ENCODE peak calls at places on chromosomes 7 and 10, in eight cellular contexts. One of them, this sample, is unnamed.
A peak's percentile ranks its signal among the peaks of the same experiment; 100 is the strongest.

GRCh38 chr7:158007697-158008257 is 579.8 kb downstream of the PTPRN2 start:
- DNase-seq in left ventricle myocardium inferior: no peak
- DNase-seq in CD8-positive, alpha-beta memory T cell: no peak
- DNase-seq in body of pancreas: no peak
- DNase-seq in OCI-LY7: no peak
- DNase-seq in Panc1: no peak
- DNase-seq in esophagus squamous epithelium: no peak
- DNase-seq in Peyer's patch: peak; percentile 12
- DNase-seq in this sample: no peak

GRCh38 chr7:92402920-92403759 is 44.1 kb upstream of the GATAD1 start:
- DNase-seq in left ventricle myocardium inferior: no peak
- DNase-seq in CD8-positive, alpha-beta memory T cell: no peak
- DNase-seq in body of pancreas: no peak
- DNase-seq in OCI-LY7: no peak
- DNase-seq in Panc1: no peak
- DNase-seq in esophagus squamous epithelium: no peak
- DNase-seq in Peyer's patch: no peak
- DNase-seq in this sample: no peak

GRCh38 chr10:12042409-12042796 is 206 bp downstream of the UPF2 start:
- DNase-seq in left ventricle myocardium inferior: no peak
- DNase-seq in CD8-positive, alpha-beta memory T cell: peak; percentile 44
- DNase-seq in body of pancreas: no peak
- DNase-seq in OCI-LY7: peak; percentile 41
- DNase-seq in Panc1: no peak
- DNase-seq in esophagus squamous epithelium: no peak
- DNase-seq in Peyer's patch: no peak
- DNase-seq in this sample: peak; percentile 39

GRCh38 chr7:41978858-41979257 is 258.2 kb downstream of the GLI3 start:
- DNase-seq in left ventricle myocardium inferior: no peak
- DNase-seq in CD8-positive, alpha-beta memory T cell: no peak
- DNase-seq in body of pancreas: no peak
- DNase-seq in OCI-LY7: no peak
- DNase-seq in Panc1: no peak
- DNase-seq in esophagus squamous epithelium: no peak
- DNase-seq in Peyer's patch: no peak
- DNase-seq in this sample: no peak

GRCh38 chr7:47046949-47047348 is 535.0 kb downstream of the TNS3 start:
- DNase-seq in left ventricle myocardium inferior: no peak
- DNase-seq in CD8-positive, alpha-beta memory T cell: no peak
- DNase-seq in body of pancreas: no peak
- DNase-seq in OCI-LY7: no peak
- DNase-seq in Panc1: no peak
- DNase-seq in esophagus squamous epithelium: no peak
- DNase-seq in Peyer's patch: no peak
- DNase-seq in this sample: no peak

GRCh38 chr10:103177123-103177522 is 15.9 kb downstream of the NT5C2 start:
- DNase-seq in left ventricle myocardium inferior: no peak
- DNase-seq in CD8-positive, alpha-beta memory T cell: no peak
- DNase-seq in body of pancreas: no peak
- DNase-seq in OCI-LY7: peak; percentile 39
- DNase-seq in Panc1: no peak
- DNase-seq in esophagus squamous epithelium: no peak
- DNase-seq in Peyer's patch: no peak
- DNase-seq in this sample: no peak

GRCh38 chr7:44075296-44076075 is 6.8 kb downstream of the POLM start:
- DNase-seq in left ventricle myocardium inferior: no peak
- DNase-seq in CD8-positive, alpha-beta memory T cell: no peak
- DNase-seq in body of pancreas: no peak
- DNase-seq in OCI-LY7: no peak
- DNase-seq in Panc1: no peak
- DNase-seq in esophagus squamous epithelium: no peak
- DNase-seq in Peyer's patch: no peak
- DNase-seq in this sample: no peak

GRCh38 chr10:131158695-131159094 is 152.8 kb downstream of the TCERG1L start:
- DNase-seq in left ventricle myocardium inferior: no peak
- DNase-seq in CD8-positive, alpha-beta memory T cell: no peak
- DNase-seq in body of pancreas: no peak
- DNase-seq in OCI-LY7: no peak
- DNase-seq in Panc1: no peak
- DNase-seq in esophagus squamous epithelium: no peak
- DNase-seq in Peyer's patch: no peak
- DNase-seq in this sample: no peak

GRCh38 chr7:40380111-40380510 is 245.3 kb downstream of the SUGCT start:
- DNase-seq in left ventricle myocardium inferior: no peak
- DNase-seq in CD8-positive, alpha-beta memory T cell: no peak
- DNase-seq in body of pancreas: no peak
- DNase-seq in OCI-LY7: no peak
- DNase-seq in Panc1: no peak
- DNase-seq in esophagus squamous epithelium: no peak
- DNase-seq in Peyer's patch: no peak
- DNase-seq in this sample: no peak

GRCh38 chr10:103761075-103761920 is 94.1 kb downstream of the SH3PXD2A start:
- DNase-seq in left ventricle myocardium inferior: no peak
- DNase-seq in CD8-positive, alpha-beta memory T cell: no peak
- DNase-seq in body of pancreas: no peak
- DNase-seq in OCI-LY7: no peak
- DNase-seq in Panc1: no peak
- DNase-seq in esophagus squamous epithelium: no peak
- DNase-seq in Peyer's patch: no peak
- DNase-seq in this sample: no peak

GRCh38 chr7:123864966-123865365 is 20.0 kb downstream of the HYAL4 start:
- DNase-seq in left ventricle myocardium inferior: no peak
- DNase-seq in CD8-positive, alpha-beta memory T cell: no peak
- DNase-seq in body of pancreas: no peak
- DNase-seq in OCI-LY7: no peak
- DNase-seq in Panc1: no peak
- DNase-seq in esophagus squamous epithelium: no peak
- DNase-seq in Peyer's patch: no peak
- DNase-seq in this sample: no peak

GRCh38 chr10:84826704-84827103 is 498.3 kb downstream of the CCSER2 start:
- DNase-seq in left ventricle myocardium inferior: no peak
- DNase-seq in CD8-positive, alpha-beta memory T cell: no peak
- DNase-seq in body of pancreas: no peak
- DNase-seq in OCI-LY7: no peak
- DNase-seq in Panc1: no peak
- DNase-seq in esophagus squamous epithelium: no peak
- DNase-seq in Peyer's patch: no peak
- DNase-seq in this sample: no peak

GRCh38 chr7:35768346-35768745 is 32.5 kb upstream of the SEPTIN7 start:
- DNase-seq in left ventricle myocardium inferior: no peak
- DNase-seq in CD8-positive, alpha-beta memory T cell: no peak
- DNase-seq in body of pancreas: no peak
- DNase-seq in OCI-LY7: no peak
- DNase-seq in Panc1: no peak
- DNase-seq in esophagus squamous epithelium: no peak
- DNase-seq in Peyer's patch: no peak
- DNase-seq in this sample: no peak

GRCh38 chr7:71245038-71245437 is 113.1 kb downstream of the GALNT17 start:
- DNase-seq in left ventricle myocardium inferior: no peak
- DNase-seq in CD8-positive, alpha-beta memory T cell: no peak
- DNase-seq in body of pancreas: no peak
- DNase-seq in OCI-LY7: no peak
- DNase-seq in Panc1: no peak
- DNase-seq in esophagus squamous epithelium: no peak
- DNase-seq in Peyer's patch: no peak
- DNase-seq in this sample: no peak

GRCh38 chr7:30406664-30407425 is 71.7 kb downstream of the NOD1 start:
- DNase-seq in left ventricle myocardium inferior: no peak
- DNase-seq in CD8-positive, alpha-beta memory T cell: no peak
- DNase-seq in body of pancreas: no peak
- DNase-seq in OCI-LY7: no peak
- DNase-seq in Panc1: no peak
- DNase-seq in esophagus squamous epithelium: no peak
- DNase-seq in Peyer's patch: no peak
- DNase-seq in this sample: no peak

GRCh38 chr7:128740996-128741395 is 1.8 kb downstream of the CALU start:
- DNase-seq in left ventricle myocardium inferior: no peak
- DNase-seq in CD8-positive, alpha-beta memory T cell: no peak
- DNase-seq in body of pancreas: no peak
- DNase-seq in OCI-LY7: no peak
- DNase-seq in Panc1: no peak
- DNase-seq in esophagus squamous epithelium: no peak
- DNase-seq in Peyer's patch: no peak
- DNase-seq in this sample: no peak

GRCh38 chr10:78805176-78805575 is 263.6 kb upstream of the ZMIZ1 start:
- DNase-seq in left ventricle myocardium inferior: peak; percentile 74
- DNase-seq in CD8-positive, alpha-beta memory T cell: no peak
- DNase-seq in body of pancreas: no peak
- DNase-seq in OCI-LY7: no peak
- DNase-seq in Panc1: no peak
- DNase-seq in esophagus squamous epithelium: no peak
- DNase-seq in Peyer's patch: no peak
- DNase-seq in this sample: no peak

GRCh38 chr7:27095050-27095896 is 527 bp downstream of the HOXA1 start:
- DNase-seq in left ventricle myocardium inferior: no peak
- DNase-seq in CD8-positive, alpha-beta memory T cell: no peak
- DNase-seq in body of pancreas: no peak
- DNase-seq in OCI-LY7: peak; percentile 25
- DNase-seq in Panc1: no peak
- DNase-seq in esophagus squamous epithelium: no peak
- DNase-seq in Peyer's patch: peak; percentile 52
- DNase-seq in this sample: no peak

GRCh38 chr7:13009517-13009916 is 322.1 kb downstream of the ARL4A start:
- DNase-seq in left ventricle myocardium inferior: no peak
- DNase-seq in CD8-positive, alpha-beta memory T cell: no peak
- DNase-seq in body of pancreas: no peak
- DNase-seq in OCI-LY7: no peak
- DNase-seq in Panc1: no peak
- DNase-seq in esophagus squamous epithelium: no peak
- DNase-seq in Peyer's patch: no peak
- DNase-seq in this sample: no peak

GRCh38 chr7:142328551-142328950 is 70.7 kb upstream of the PRSS58 start:
- DNase-seq in left ventricle myocardium inferior: no peak
- DNase-seq in CD8-positive, alpha-beta memory T cell: no peak
- DNase-seq in body of pancreas: no peak
- DNase-seq in OCI-LY7: no peak
- DNase-seq in Panc1: no peak
- DNase-seq in esophagus squamous epithelium: no peak
- DNase-seq in Peyer's patch: no peak
- DNase-seq in this sample: no peak

GRCh38 chr7:94295805-94296204 is 98.9 kb upstream of the COL1A2 start:
- DNase-seq in left ventricle myocardium inferior: no peak
- DNase-seq in CD8-positive, alpha-beta memory T cell: no peak
- DNase-seq in body of pancreas: no peak
- DNase-seq in OCI-LY7: no peak
- DNase-seq in Panc1: no peak
- DNase-seq in esophagus squamous epithelium: no peak
- DNase-seq in Peyer's patch: no peak
- DNase-seq in this sample: no peak

GRCh38 chr10:43111101-43111500 is 27.1 kb upstream of the CSGALNACT2 start:
- DNase-seq in left ventricle myocardium inferior: no peak
- DNase-seq in CD8-positive, alpha-beta memory T cell: no peak
- DNase-seq in body of pancreas: no peak
- DNase-seq in OCI-LY7: no peak
- DNase-seq in Panc1: no peak
- DNase-seq in esophagus squamous epithelium: no peak
- DNase-seq in Peyer's patch: no peak
- DNase-seq in this sample: no peak

GRCh38 chr7:85457911-85458310 is 271.1 kb upstream of the SEMA3D start:
- DNase-seq in left ventricle myocardium inferior: no peak
- DNase-seq in CD8-positive, alpha-beta memory T cell: no peak
- DNase-seq in body of pancreas: no peak
- DNase-seq in OCI-LY7: no peak
- DNase-seq in Panc1: no peak
- DNase-seq in esophagus squamous epithelium: no peak
- DNase-seq in Peyer's patch: no peak
- DNase-seq in this sample: no peak

GRCh38 chr7:48471206-48471605 is 299.9 kb downstream of the ABCA13 start:
- DNase-seq in left ventricle myocardium inferior: no peak
- DNase-seq in CD8-positive, alpha-beta memory T cell: no peak
- DNase-seq in body of pancreas: no peak
- DNase-seq in OCI-LY7: no peak
- DNase-seq in Panc1: no peak
- DNase-seq in esophagus squamous epithelium: no peak
- DNase-seq in Peyer's patch: no peak
- DNase-seq in this sample: no peak
- H3K27ac ChIP-seq in left ventricle myocardium inferior: no peak overlapping the region
- H3K27ac ChIP-seq in CD8-positive, alpha-beta memory T cell: no peak overlapping the region
- H3K27ac ChIP-seq in body of pancreas: no peak overlapping the region
- H3K27ac ChIP-seq in OCI-LY7: no peak overlapping the region
- H3K27ac ChIP-seq in Panc1: peak overlapping the region; percentile 67
- H3K27ac ChIP-seq in esophagus squamous epithelium: no peak overlapping the region
- H3K27ac ChIP-seq in Peyer's patch: no peak overlapping the region
- H3K27ac ChIP-seq in this sample: no peak overlapping the region

GRCh38 chr7:137399827-137400823 is 56.6 kb upstream of the PTN start:
- DNase-seq in left ventricle myocardium inferior: no peak
- DNase-seq in CD8-positive, alpha-beta memory T cell: no peak
- DNase-seq in body of pancreas: no peak
- DNase-seq in OCI-LY7: no peak
- DNase-seq in Panc1: no peak
- DNase-seq in esophagus squamous epithelium: no peak
- DNase-seq in Peyer's patch: no peak
- DNase-seq in this sample: no peak
- H3K27ac ChIP-seq in left ventricle myocardium inferior: no peak overlapping the region
- H3K27ac ChIP-seq in CD8-positive, alpha-beta memory T cell: no peak overlapping the region
- H3K27ac ChIP-seq in body of pancreas: no peak overlapping the region
- H3K27ac ChIP-seq in OCI-LY7: no peak overlapping the region
- H3K27ac ChIP-seq in Panc1: no peak overlapping the region
- H3K27ac ChIP-seq in esophagus squamous epithelium: no peak overlapping the region
- H3K27ac ChIP-seq in Peyer's patch: no peak overlapping the region
- H3K27ac ChIP-seq in this sample: no peak overlapping the region

GRCh38 chr10:110405401-110405800 is 92.3 kb upstream of the DUSP5 start:
- DNase-seq in left ventricle myocardium inferior: no peak
- DNase-seq in CD8-positive, alpha-beta memory T cell: no peak
- DNase-seq in body of pancreas: no peak
- DNase-seq in OCI-LY7: no peak
- DNase-seq in Panc1: no peak
- DNase-seq in esophagus squamous epithelium: no peak
- DNase-seq in Peyer's patch: no peak
- DNase-seq in this sample: no peak
- H3K27ac ChIP-seq in left ventricle myocardium inferior: no peak overlapping the region
- H3K27ac ChIP-seq in CD8-positive, alpha-beta memory T cell: no peak overlapping the region
- H3K27ac ChIP-seq in body of pancreas: no peak overlapping the region
- H3K27ac ChIP-seq in OCI-LY7: no peak overlapping the region
- H3K27ac ChIP-seq in Panc1: no peak overlapping the region
- H3K27ac ChIP-seq in esophagus squamous epithelium: no peak overlapping the region
- H3K27ac ChIP-seq in Peyer's patch: no peak overlapping the region
- H3K27ac ChIP-seq in this sample: no peak overlapping the region

DNA sequence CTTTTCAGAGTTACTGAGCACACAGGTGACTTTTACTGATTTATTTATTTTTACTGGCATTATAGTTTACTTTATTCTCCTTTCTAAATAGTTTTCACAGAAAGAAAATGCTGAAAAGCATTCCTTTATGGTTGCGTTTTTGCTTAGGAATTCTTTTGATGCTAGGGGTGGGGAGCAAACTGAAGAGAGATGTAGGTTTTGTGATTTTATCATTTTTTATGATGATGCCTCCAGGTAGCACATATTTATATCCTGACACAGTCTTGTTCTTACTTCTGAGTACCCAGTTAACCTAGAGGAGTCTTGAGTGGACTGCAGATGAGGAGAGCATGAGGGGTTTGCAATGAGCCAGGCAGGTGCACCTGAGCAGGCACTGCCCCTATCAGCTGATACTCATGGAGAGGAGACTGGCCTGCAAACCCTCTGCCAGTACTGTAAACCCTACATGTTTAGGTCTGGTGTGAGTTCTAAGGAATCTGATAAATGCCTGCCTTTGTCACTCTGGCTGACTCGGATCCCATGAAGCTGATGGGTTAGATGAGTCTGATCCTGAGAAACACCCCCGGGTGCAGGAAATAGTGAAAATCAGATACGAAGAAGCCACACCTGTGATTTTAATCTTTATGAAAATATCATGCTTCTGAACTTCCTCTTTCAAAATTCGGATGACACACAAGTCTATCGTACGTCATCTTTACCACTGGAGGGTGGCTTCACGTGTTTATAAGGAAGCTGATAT is 302.8 kb downstream of the WDR37 start:
- DNase-seq in left ventricle myocardium inferior: no peak
- DNase-seq in CD8-positive, alpha-beta memory T cell: no peak
- DNase-seq in body of pancreas: no peak
- DNase-seq in OCI-LY7: peak; percentile 51
- DNase-seq in Panc1: no peak
- DNase-seq in esophagus squamous epithelium: no peak
- DNase-seq in Peyer's patch: no peak
- DNase-seq in this sample: no peak
- H3K27ac ChIP-seq in left ventricle myocardium inferior: no peak overlapping the region
- H3K27ac ChIP-seq in CD8-positive, alpha-beta memory T cell: no peak overlapping the region
- H3K27ac ChIP-seq in body of pancreas: no peak overlapping the region
- H3K27ac ChIP-seq in OCI-LY7: no peak overlapping the region
- H3K27ac ChIP-seq in Panc1: no peak overlapping the region
- H3K27ac ChIP-seq in esophagus squamous epithelium: no peak overlapping the region
- H3K27ac ChIP-seq in Peyer's patch: no peak overlapping the region
- H3K27ac ChIP-seq in this sample: no peak overlapping the region

This sample was measured in CD4-positive, alpha-beta T cell.